ENCODE peak calls at places on chromosomes 16 and 17, in seven cellular contexts. One of them, this sample, is unnamed.

GRCh38 chr17:57612202-57613071 is 132.7 kb downstream of the CCDC182 start:
- DNase-seq in cardiac muscle cell: no peak
- DNase-seq in Calu3: no peak
- DNase-seq in PC-9: peak
- DNase-seq in progenitor cell of endocrine pancreas: no peak
- DNase-seq in ascending aorta: no peak
- DNase-seq in lung: no peak
- DNase-seq in this sample: no peak

GRCh38 chr16:75379911-75380847 is 53.1 kb downstream of the CFDP1 start:
- DNase-seq in PC-9: no peak
- DNase-seq in lung: peak
- DNase-seq in cardiac muscle cell: no peak
- DNase-seq in Calu3: no peak
- DNase-seq in progenitor cell of endocrine pancreas: no peak
- DNase-seq in ascending aorta: no peak
- DNase-seq in this sample: no peak

GRCh38 chr17:11598274-11599221 is at the start of gene DNAH9:
- DNase-seq in Calu3: peak
- DNase-seq in progenitor cell of endocrine pancreas: peak
- DNase-seq in lung: peak
- DNase-seq in ascending aorta: peak
- DNase-seq in cardiac muscle cell: peak
- DNase-seq in PC-9: no peak
- DNase-seq in this sample: no peak

GRCh38 chr16:67283039-67283825 is 3.9 kb downstream of the PLEKHG4 start:
- DNase-seq in lung: no peak
- DNase-seq in PC-9: no peak
- DNase-seq in cardiac muscle cell: peak
- DNase-seq in progenitor cell of endocrine pancreas: no peak
- DNase-seq in ascending aorta: no peak
- DNase-seq in Calu3: no peak
- DNase-seq in this sample: peak

GRCh38 chr16:70572050-70572925 is 48.7 kb downstream of the SF3B3 start:
- DNase-seq in ascending aorta: peak
- DNase-seq in cardiac muscle cell: peak
- DNase-seq in lung: no peak
- DNase-seq in Calu3: no peak
- DNase-seq in progenitor cell of endocrine pancreas: no peak
- DNase-seq in PC-9: no peak
- DNase-seq in this sample: no peak

GRCh38 chr17:1100382-1100781 is 79.4 kb downstream of the ABR start:
- DNase-seq in cardiac muscle cell: no peak
- DNase-seq in PC-9: no peak
- DNase-seq in lung: no peak
- DNase-seq in progenitor cell of endocrine pancreas: no peak
- DNase-seq in ascending aorta: no peak
- DNase-seq in Calu3: no peak
- DNase-seq in this sample: no peak

GRCh38 chr16:57899771-57900661 is 70.9 kb downstream of the CNGB1 start:
- DNase-seq in PC-9: peak
- DNase-seq in Calu3: peak
- DNase-seq in lung: peak
- DNase-seq in cardiac muscle cell: peak
- DNase-seq in progenitor cell of endocrine pancreas: peak
- DNase-seq in ascending aorta: peak
- DNase-seq in this sample: peak

GRCh38 chr17:48043171-48043570 is 5.0 kb upstream of the NFE2L1 start:
- DNase-seq in progenitor cell of endocrine pancreas: no peak
- DNase-seq in cardiac muscle cell: no peak
- DNase-seq in ascending aorta: no peak
- DNase-seq in Calu3: no peak
- DNase-seq in PC-9: no peak
- DNase-seq in lung: no peak
- DNase-seq in this sample: no peak

GRCh38 chr16:81243927-81244326 is 5.4 kb downstream of the BCO1 start:
- DNase-seq in PC-9: no peak
- DNase-seq in lung: no peak
- DNase-seq in progenitor cell of endocrine pancreas: no peak
- DNase-seq in cardiac muscle cell: no peak
- DNase-seq in Calu3: no peak
- DNase-seq in ascending aorta: no peak
- DNase-seq in this sample: no peak

GRCh38 chr17:68763551-68763950 is 162.4 kb upstream of the FAM20A start:
- DNase-seq in ascending aorta: no peak
- DNase-seq in Calu3: no peak
- DNase-seq in PC-9: peak
- DNase-seq in cardiac muscle cell: no peak
- DNase-seq in lung: no peak
- DNase-seq in progenitor cell of endocrine pancreas: no peak
- DNase-seq in this sample: peak

GRCh38 chr17:50364061-50364458 is 8.9 kb downstream of the MRPL27 start:
- DNase-seq in PC-9: no peak
- DNase-seq in ascending aorta: no peak
- DNase-seq in Calu3: no peak
- DNase-seq in progenitor cell of endocrine pancreas: no peak
- DNase-seq in lung: no peak
- DNase-seq in cardiac muscle cell: no peak
- DNase-seq in this sample: no peak

GRCh38 chr17:75125984-75126383 is 5.6 kb downstream of the NT5C start:
- DNase-seq in Calu3: no peak
- DNase-seq in cardiac muscle cell: no peak
- DNase-seq in ascending aorta: no peak
- DNase-seq in progenitor cell of endocrine pancreas: no peak
- DNase-seq in lung: no peak
- DNase-seq in PC-9: no peak
- DNase-seq in this sample: no peak

GRCh38 chr17:50053654-50053960 is 2.3 kb upstream of the ITGA3 start:
- DNase-seq in cardiac muscle cell: no peak
- DNase-seq in Calu3: no peak
- DNase-seq in ascending aorta: no peak
- DNase-seq in progenitor cell of endocrine pancreas: no peak
- DNase-seq in PC-9: no peak
- DNase-seq in lung: no peak
- DNase-seq in this sample: no peak

GRCh38 chr16:87881327-87882200 is 12.3 kb upstream of the SLC7A5 start:
- DNase-seq in ascending aorta: no peak
- DNase-seq in PC-9: no peak
- DNase-seq in Calu3: no peak
- DNase-seq in lung: no peak
- DNase-seq in progenitor cell of endocrine pancreas: no peak
- DNase-seq in cardiac muscle cell: no peak
- DNase-seq in this sample: no peak

GRCh38 chr16:2785101-2785991 is 2.0 kb downstream of the PRSS33 start:
- DNase-seq in lung: no peak
- DNase-seq in PC-9: no peak
- DNase-seq in progenitor cell of endocrine pancreas: no peak
- DNase-seq in Calu3: peak
- DNase-seq in cardiac muscle cell: no peak
- DNase-seq in ascending aorta: peak
- DNase-seq in this sample: no peak

GRCh38 chr17:19742495-19742894 is 5.6 kb downstream of the ALDH3A1 start:
- DNase-seq in ascending aorta: no peak
- DNase-seq in PC-9: no peak
- DNase-seq in Calu3: no peak
- DNase-seq in lung: no peak
- DNase-seq in cardiac muscle cell: no peak
- DNase-seq in progenitor cell of endocrine pancreas: no peak
- DNase-seq in this sample: no peak

GRCh38 chr16:4836727-4837126 is 10.4 kb downstream of the GLYR1 start:
- DNase-seq in ascending aorta: no peak
- DNase-seq in Calu3: no peak
- DNase-seq in PC-9: no peak
- DNase-seq in progenitor cell of endocrine pancreas: no peak
- DNase-seq in cardiac muscle cell: no peak
- DNase-seq in lung: no peak
- DNase-seq in this sample: no peak

GRCh38 chr17:48612854-48613691 is 2.0 kb downstream of the HOXB8 start:
- DNase-seq in lung: no peak
- DNase-seq in ascending aorta: no peak
- DNase-seq in Calu3: no peak
- DNase-seq in cardiac muscle cell: no peak
- DNase-seq in PC-9: peak
- DNase-seq in progenitor cell of endocrine pancreas: no peak
- DNase-seq in this sample: no peak

GRCh38 chr17:43641416-43641815 is 20.3 kb downstream of the MEOX1 start:
- DNase-seq in PC-9: no peak
- DNase-seq in lung: no peak
- DNase-seq in progenitor cell of endocrine pancreas: no peak
- DNase-seq in Calu3: no peak
- DNase-seq in ascending aorta: no peak
- DNase-seq in cardiac muscle cell: peak
- DNase-seq in this sample: no peak

GRCh38 chr17:71080937-71081336 is 911.6 kb downstream of the KCNJ2 start:
- DNase-seq in lung: no peak
- DNase-seq in ascending aorta: no peak
- DNase-seq in progenitor cell of endocrine pancreas: no peak
- DNase-seq in cardiac muscle cell: no peak
- DNase-seq in PC-9: no peak
- DNase-seq in Calu3: no peak
- DNase-seq in this sample: no peak

GRCh38 chr17:7854078-7854777 is 638 bp upstream of the TMEM88 start:
- DNase-seq in ascending aorta: no peak
- DNase-seq in cardiac muscle cell: no peak
- DNase-seq in lung: peak
- DNase-seq in Calu3: no peak
- DNase-seq in progenitor cell of endocrine pancreas: no peak
- DNase-seq in PC-9: no peak
- DNase-seq in this sample: no peak

DNA sequence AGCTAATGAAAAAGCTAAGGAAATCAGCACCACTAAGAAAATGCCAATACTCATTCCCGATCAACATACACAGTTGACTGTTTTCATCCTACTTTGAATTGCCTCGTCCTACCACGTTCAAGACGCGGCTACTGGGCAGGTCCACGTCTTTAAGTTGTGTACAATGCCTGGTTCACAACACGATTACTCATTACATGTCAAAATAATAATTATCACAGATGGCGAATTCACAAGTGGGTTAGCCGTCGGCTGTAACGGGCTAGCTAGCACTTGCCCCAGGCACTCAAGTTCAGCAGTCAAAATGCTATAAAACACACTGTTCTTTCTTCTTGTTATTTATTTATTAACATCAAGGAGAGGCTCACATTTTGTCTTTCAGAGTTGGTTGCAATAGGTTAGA is 124.2 kb downstream of the ZFHX3 start:
- DNase-seq in cardiac muscle cell: no peak
- DNase-seq in ascending aorta: no peak
- DNase-seq in lung: no peak
- DNase-seq in progenitor cell of endocrine pancreas: no peak
- DNase-seq in PC-9: no peak
- DNase-seq in Calu3: no peak
- DNase-seq in this sample: no peak
- TF ChIP-seq CTCF in cardiac muscle cell: no peak
- TF ChIP-seq CTCF in ascending aorta: no peak
- TF ChIP-seq CTCF in lung: no peak
- TF ChIP-seq CTCF in progenitor cell of endocrine pancreas: no peak
- TF ChIP-seq CTCF in PC-9: no peak
- TF ChIP-seq CTCF in Calu3: no peak
- TF ChIP-seq CTCF in this sample: no peak

GRCh38 chr16:29310852-29311314 is 95.6 kb downstream of the NPIPB11 start:
- DNase-seq in lung: no peak
- DNase-seq in cardiac muscle cell: no peak
- DNase-seq in progenitor cell of endocrine pancreas: no peak
- DNase-seq in ascending aorta: no peak
- DNase-seq in PC-9: no peak
- DNase-seq in Calu3: no peak
- DNase-seq in this sample: no peak
- TF ChIP-seq CTCF in lung: no peak
- TF ChIP-seq CTCF in cardiac muscle cell: no peak
- TF ChIP-seq CTCF in progenitor cell of endocrine pancreas: no peak
- TF ChIP-seq CTCF in ascending aorta: peak
- TF ChIP-seq CTCF in PC-9: no peak
- TF ChIP-seq CTCF in Calu3: no peak
- TF ChIP-seq CTCF in this sample: no peak

DNA sequence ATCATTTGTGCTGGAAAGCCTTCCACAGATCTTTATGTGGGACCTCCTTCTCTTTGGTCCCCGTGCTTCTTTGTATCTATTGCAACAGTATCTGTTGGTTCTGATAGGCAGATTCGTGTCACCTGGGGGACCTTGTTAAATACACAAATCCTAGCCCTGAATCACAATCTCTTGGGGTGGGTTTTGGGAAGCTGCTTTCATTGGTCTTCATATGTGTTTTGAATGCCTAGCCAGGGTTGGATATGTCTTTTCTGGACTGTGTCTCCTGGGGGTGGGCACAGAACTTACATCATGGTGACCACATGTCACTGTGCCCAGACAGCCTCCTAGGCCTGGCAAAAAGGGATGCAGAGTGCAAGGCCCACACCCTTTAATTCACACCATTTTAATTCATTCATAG is 81.0 kb upstream of the HNF1B start:
- DNase-seq in progenitor cell of endocrine pancreas: no peak
- DNase-seq in Calu3: no peak
- DNase-seq in ascending aorta: no peak
- DNase-seq in cardiac muscle cell: no peak
- DNase-seq in PC-9: no peak
- DNase-seq in lung: no peak
- DNase-seq in this sample: no peak
- TF ChIP-seq CTCF in progenitor cell of endocrine pancreas: no peak
- TF ChIP-seq CTCF in Calu3: no peak
- TF ChIP-seq CTCF in ascending aorta: no peak
- TF ChIP-seq CTCF in cardiac muscle cell: no peak
- TF ChIP-seq CTCF in PC-9: no peak
- TF ChIP-seq CTCF in lung: no peak
- TF ChIP-seq CTCF in this sample: no peak

GRCh38 chr16:64122177-64122576 is 999.7 kb downstream of the CDH11 start:
- DNase-seq in lung: no peak
- DNase-seq in cardiac muscle cell: peak
- DNase-seq in progenitor cell of endocrine pancreas: no peak
- DNase-seq in PC-9: no peak
- DNase-seq in ascending aorta: no peak
- DNase-seq in Calu3: no peak
- DNase-seq in this sample: no peak
- TF ChIP-seq CTCF in lung: no peak
- TF ChIP-seq CTCF in cardiac muscle cell: no peak
- TF ChIP-seq CTCF in progenitor cell of endocrine pancreas: no peak
- TF ChIP-seq CTCF in PC-9: no peak
- TF ChIP-seq CTCF in ascending aorta: no peak
- TF ChIP-seq CTCF in Calu3: no peak
- TF ChIP-seq CTCF in this sample: no peak

GRCh38 chr16:74107795-74108610 is 188.6 kb upstream of the PSMD7 start:
- DNase-seq in Calu3: peak
- DNase-seq in PC-9: peak
- DNase-seq in lung: peak
- DNase-seq in cardiac muscle cell: peak
- DNase-seq in ascending aorta: no peak
- DNase-seq in progenitor cell of endocrine pancreas: peak
- DNase-seq in this sample: peak
- TF ChIP-seq CTCF in Calu3: peak
- TF ChIP-seq CTCF in PC-9: peak
- TF ChIP-seq CTCF in lung: peak
- TF ChIP-seq CTCF in cardiac muscle cell: peak
- TF ChIP-seq CTCF in ascending aorta: no peak
- TF ChIP-seq CTCF in progenitor cell of endocrine pancreas: peak
- TF ChIP-seq CTCF in this sample: peak

GRCh38 chr17:5508855-5509254 is 22.5 kb downstream of the MIS12 start:
- DNase-seq in progenitor cell of endocrine pancreas: no peak
- DNase-seq in Calu3: no peak
- DNase-seq in ascending aorta: no peak
- DNase-seq in PC-9: no peak
- DNase-seq in cardiac muscle cell: peak
- DNase-seq in lung: no peak
- DNase-seq in this sample: no peak
- TF ChIP-seq CTCF in progenitor cell of endocrine pancreas: no peak
- TF ChIP-seq CTCF in Calu3: no peak
- TF ChIP-seq CTCF in ascending aorta: no peak
- TF ChIP-seq CTCF in PC-9: no peak
- TF ChIP-seq CTCF in cardiac muscle cell: no peak
- TF ChIP-seq CTCF in lung: no peak
- TF ChIP-seq CTCF in this sample: no peak